ENCODE peak calls at places on chromosomes 7 and 10, in eight cellular contexts. W is uterus, R is left ventricle myocardium inferior, S is upper lobe of right lung, Q is adrenal gland, E is cardiac muscle cell, O is Peyer's patch, M is WERI-Rb-1. V is an unnamed sample.

GRCh38 chr10:78524941-78525340 is 491.3 kb downstream of the RPS24 start:
- DNase-seq in S (no peak), M (no peak), E (no peak), R (no peak), Q (no peak), W (no peak), O (no peak), V (no peak)

GRCh38 chr10:79049931-79050895 is 18.6 kb upstream of the ZMIZ1 start:
- DNase-seq in W (peak; percentile 7), R (peak; percentile 1), O (no peak), S (peak; percentile 39), Q (no peak), M (no peak), E (no peak), V (no peak)

GRCh38 chr7:7539152-7539551 is 3.5 kb upstream of the COL28A1 start:
- DNase-seq in R (no peak), S (no peak), W (no peak), M (no peak), O (no peak), Q (no peak), E (no peak), V (no peak)

GRCh38 chr10:70991140-70992124 is 103.1 kb upstream of the PCBD1 start:
- DNase-seq in R (no peak), S (no peak), E (no peak), W (no peak), M (no peak), Q (no peak), O (no peak), V (no peak)

GRCh38 chr10:105774351-105774750 is 1133.3 kb downstream of the SORCS3 start:
- DNase-seq in Q (no peak), S (no peak), W (no peak), O (no peak), E (no peak), R (no peak), M (no peak), V (no peak)

GRCh38 chr10:31700222-31700621 is 228.4 kb downstream of the ARHGAP12 start:
- DNase-seq in S (no peak), M (no peak), O (no peak), R (no peak), Q (no peak), E (peak; percentile 33), W (no peak), V (no peak)

GRCh38 chr7:101021703-101022102 is 1.8 kb downstream of the MUC17 start:
- DNase-seq in Q (no peak), W (no peak), O (no peak), S (no peak), M (no peak), R (no peak), E (no peak), V (no peak)

GRCh38 chr7:28732037-28732869 is 225.9 kb downstream of the TRIL start:
- DNase-seq in E (peak; percentile 66), Q (no peak), M (no peak), O (no peak), R (no peak), W (peak; percentile 29), S (no peak), V (no peak)

GRCh38 chr7:85030893-85031292 is 156.0 kb downstream of the SEMA3D start:
- DNase-seq in O (no peak), R (no peak), E (peak; percentile 69), S (no peak), W (no peak), Q (no peak), M (no peak), V (peak; percentile 29)

GRCh38 chr10:7410306-7410799 is 481 bp downstream of the SFMBT2 start:
- DNase-seq in M (no peak), S (peak; percentile 75), O (no peak), R (peak; percentile 25), Q (peak; percentile 41), W (peak; percentile 26), E (peak; percentile 9), V (no peak)

GRCh38 chr10:7410800-7411670 is at the start of gene SFMBT2:
- DNase-seq in Q (peak; percentile 68), O (peak; percentile 58), R (peak; percentile 68), M (no peak), S (peak; percentile 83), W (peak; percentile 66), E (peak; percentile 76), V (peak; percentile 9)

GRCh38 chr10:7409045-7409731 is 1.6 kb downstream of the SFMBT2 start:
- DNase-seq in S (no peak), W (peak; percentile 33), O (peak; percentile 47), E (peak; percentile 7), R (peak; percentile 29), Q (no peak), M (no peak), V (no peak)

GRCh38 chr10:7408494-7409044 is 2.3 kb downstream of the SFMBT2 start:
- DNase-seq in R (peak; percentile 75), O (peak; percentile 59), E (peak; percentile 44), Q (peak; percentile 71), S (peak; percentile 84), W (peak; percentile 72), M (no peak), V (no peak)

DNA sequence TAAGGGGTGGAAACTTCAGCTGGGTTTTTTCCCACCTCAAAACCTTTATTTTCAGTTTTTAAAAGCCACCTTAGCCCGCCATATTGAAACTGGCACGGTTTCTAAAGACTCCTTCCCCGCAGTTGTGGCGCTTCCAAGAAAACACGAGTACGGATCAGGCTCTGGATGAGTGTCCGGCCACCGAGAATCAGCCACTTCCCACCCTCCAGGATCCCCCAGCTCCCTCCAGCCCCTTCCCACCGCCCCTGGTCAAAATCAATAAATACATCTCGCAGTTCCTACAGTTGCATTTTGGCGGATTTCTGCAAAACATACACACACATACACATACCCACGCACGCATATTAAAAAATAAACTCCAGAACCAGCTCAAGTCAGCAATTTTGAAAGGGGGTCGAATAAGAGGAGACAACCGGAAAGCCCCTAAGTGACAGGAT is 1.1 kb downstream of the SFMBT2 start:
- DNase-seq in R (no peak), E (no peak), M (no peak), S (no peak), Q (no peak), W (no peak), O (no peak), V (no peak)
- H3K27me3 ChIP-seq in R (no peaks in the 10 kb centered on the region), E (peaks cover 61% of the 10 kb centered on the region), M (peaks cover 31% of the 10 kb centered on the region), S (peaks cover 21% of the 10 kb centered on the region), Q (peaks cover 8% of the 10 kb centered on the region), W (peaks cover 9% of the 10 kb centered on the region), O (no peaks in the 10 kb centered on the region), V (peaks cover 45% of the 10 kb centered on the region)

GRCh38 chr10:59625842-59626522 is 83.7 kb downstream of the SLC16A9 start:
- DNase-seq in W (peak; percentile 38), M (peak; percentile 71), R (no peak), S (no peak), O (no peak), Q (peak; percentile 56), E (peak; percentile 87), V (peak; percentile 31)
- H3K4me3 ChIP-seq in W (no peak overlapping the region), M (no peak overlapping the region), R (no peak overlapping the region), S (no peak overlapping the region), O (no peak overlapping the region), Q (no peak overlapping the region), E (no peak overlapping the region), V (no peak overlapping the region)

DNA sequence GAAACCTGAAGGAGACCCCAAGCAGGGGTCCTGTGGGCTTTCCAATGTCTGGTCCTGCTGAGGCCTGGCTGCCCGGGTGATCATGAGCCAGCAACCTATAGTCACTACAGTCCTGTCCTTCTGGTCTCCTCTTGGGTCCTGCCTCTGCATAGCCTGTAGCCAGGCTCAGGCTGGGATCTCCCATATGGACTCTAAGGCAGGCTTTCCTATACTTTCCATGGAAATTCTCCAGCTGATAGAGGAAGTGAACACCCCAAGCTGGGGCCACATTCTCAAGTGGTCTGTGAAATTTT is 26.4 kb downstream of the ANXA8 start:
- DNase-seq in Q (no peak), M (no peak), O (no peak), S (no peak), E (no peak), W (no peak), R (no peak), V (no peak)
- TF ChIP-seq CTCF in Q (no peak), M (no peak), O (no peak), S (no peak), E (no peak), W (no peak), R (no peak), V (no peak)

DNA sequence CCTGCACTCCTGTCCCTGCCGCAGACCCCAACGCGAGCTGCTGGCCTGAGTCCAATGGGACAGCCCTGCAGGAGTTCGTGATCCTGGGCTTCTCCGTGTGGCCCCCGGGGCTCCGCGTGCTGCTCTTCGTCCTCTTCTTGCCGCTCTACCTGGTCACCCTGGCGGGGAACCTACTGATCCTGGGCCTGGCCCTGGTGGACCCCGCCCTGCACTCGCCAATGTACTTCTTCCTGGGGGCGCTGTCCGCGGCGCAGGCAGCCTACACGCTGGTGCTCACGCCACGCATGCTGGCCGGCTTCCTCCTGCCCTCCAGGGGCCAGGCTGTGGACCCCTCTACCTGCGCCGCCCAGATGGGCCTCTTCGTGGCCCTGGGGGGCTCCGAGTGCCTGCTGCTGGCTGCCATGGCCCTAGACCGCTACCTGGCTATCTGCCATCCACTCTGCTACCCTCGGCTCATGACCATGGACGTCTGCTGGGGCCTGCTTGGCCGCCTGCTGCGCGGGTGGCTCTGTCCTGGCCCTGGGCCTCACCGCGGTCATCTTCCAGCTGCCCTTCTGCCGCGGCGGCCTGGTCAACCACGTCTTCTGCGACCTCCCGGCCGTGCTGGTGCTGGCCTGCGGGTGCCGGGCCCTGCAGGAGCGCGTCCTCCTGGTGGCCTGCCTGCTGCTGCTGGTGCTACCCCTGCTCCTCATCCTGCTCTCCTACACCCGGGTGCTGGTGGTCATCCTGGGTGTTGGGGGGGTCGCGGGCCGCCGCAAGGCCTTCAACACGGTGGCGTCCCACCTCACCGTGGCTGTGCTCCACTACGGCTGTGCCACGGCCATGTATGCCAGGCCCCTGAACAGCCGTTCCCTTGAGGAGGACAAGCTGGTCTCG is 71.7 kb downstream of the RBAK start:
- DNase-seq in Q (no peak), M (no peak), W (no peak), S (no peak), R (no peak), O (no peak), E (no peak), V (no peak)
- H3K27me3 ChIP-seq in Q (peaks cover 7% of the 10 kb centered on the region), M (no peaks in the 10 kb centered on the region), W (no peaks in the 10 kb centered on the region), S (no peaks in the 10 kb centered on the region), R (peaks cover 58% of the 10 kb centered on the region), O (no peaks in the 10 kb centered on the region), E (no peaks in the 10 kb centered on the region), V (no peaks in the 10 kb centered on the region)